ENCODE peak calls at places on chromosomes 4 and X, in nine cellular contexts. One of them, this sample, is unnamed.

GRCh38 chr4:75717332-75717873 is 7.0 kb upstream of the USO1 start:
- DNase-seq in breast epithelium: no peak
- DNase-seq in prostate gland: no peak
- DNase-seq in GM12865: no peak
- DNase-seq in osteocyte: no peak
- DNase-seq in CD4-positive, alpha-beta T cell: no peak
- DNase-seq in fibroblast of lung: no peak
- DNase-seq in choroid plexus epithelial cell: no peak
- DNase-seq in WTC11: no peak
- DNase-seq in this sample: no peak

GRCh38 chr4:47674173-47674572 is 163.7 kb downstream of the CORIN start:
- DNase-seq in osteocyte: no peak
- DNase-seq in prostate gland: no peak
- DNase-seq in WTC11: no peak
- DNase-seq in breast epithelium: no peak
- DNase-seq in fibroblast of lung: no peak
- DNase-seq in choroid plexus epithelial cell: peak
- DNase-seq in CD4-positive, alpha-beta T cell: no peak
- DNase-seq in GM12865: no peak
- DNase-seq in this sample: no peak

GRCh38 chrX:128294198-128294597 is 242.0 kb upstream of the ACTRT1 start:
- DNase-seq in prostate gland: no peak
- DNase-seq in GM12865: no peak
- DNase-seq in fibroblast of lung: no peak
- DNase-seq in choroid plexus epithelial cell: no peak
- DNase-seq in breast epithelium: no peak
- DNase-seq in CD4-positive, alpha-beta T cell: no peak
- DNase-seq in WTC11: no peak
- DNase-seq in osteocyte: no peak
- DNase-seq in this sample: no peak

GRCh38 chr4:123505077-123505456 is 108.5 kb downstream of the SPRY1 start:
- DNase-seq in osteocyte: no peak
- DNase-seq in breast epithelium: no peak
- DNase-seq in GM12865: no peak
- DNase-seq in CD4-positive, alpha-beta T cell: no peak
- DNase-seq in choroid plexus epithelial cell: peak
- DNase-seq in WTC11: no peak
- DNase-seq in prostate gland: no peak
- DNase-seq in fibroblast of lung: peak
- DNase-seq in this sample: no peak

GRCh38 chrX:65644621-65645287 is 22.7 kb upstream of the MSN start:
- DNase-seq in WTC11: no peak
- DNase-seq in GM12865: no peak
- DNase-seq in choroid plexus epithelial cell: peak
- DNase-seq in osteocyte: no peak
- DNase-seq in fibroblast of lung: peak
- DNase-seq in breast epithelium: peak
- DNase-seq in CD4-positive, alpha-beta T cell: no peak
- DNase-seq in prostate gland: peak
- DNase-seq in this sample: peak

GRCh38 chrX:68842781-68843581 is 14.2 kb downstream of the EFNB1 start:
- DNase-seq in prostate gland: no peak
- DNase-seq in GM12865: no peak
- DNase-seq in fibroblast of lung: peak
- DNase-seq in breast epithelium: no peak
- DNase-seq in osteocyte: no peak
- DNase-seq in choroid plexus epithelial cell: peak
- DNase-seq in CD4-positive, alpha-beta T cell: no peak
- DNase-seq in WTC11: no peak
- DNase-seq in this sample: peak

GRCh38 chr4:41661447-41662076 is 87.0 kb downstream of the PHOX2B start:
- DNase-seq in GM12865: peak
- DNase-seq in prostate gland: peak
- DNase-seq in osteocyte: no peak
- DNase-seq in WTC11: peak
- DNase-seq in choroid plexus epithelial cell: peak
- DNase-seq in CD4-positive, alpha-beta T cell: peak
- DNase-seq in breast epithelium: peak
- DNase-seq in fibroblast of lung: peak
- DNase-seq in this sample: peak

GRCh38 chr4:106264331-106264728 is 51.7 kb downstream of the TBCK start:
- DNase-seq in GM12865: no peak
- DNase-seq in prostate gland: no peak
- DNase-seq in CD4-positive, alpha-beta T cell: no peak
- DNase-seq in WTC11: no peak
- DNase-seq in fibroblast of lung: no peak
- DNase-seq in choroid plexus epithelial cell: no peak
- DNase-seq in osteocyte: no peak
- DNase-seq in breast epithelium: no peak
- DNase-seq in this sample: peak

DNA sequence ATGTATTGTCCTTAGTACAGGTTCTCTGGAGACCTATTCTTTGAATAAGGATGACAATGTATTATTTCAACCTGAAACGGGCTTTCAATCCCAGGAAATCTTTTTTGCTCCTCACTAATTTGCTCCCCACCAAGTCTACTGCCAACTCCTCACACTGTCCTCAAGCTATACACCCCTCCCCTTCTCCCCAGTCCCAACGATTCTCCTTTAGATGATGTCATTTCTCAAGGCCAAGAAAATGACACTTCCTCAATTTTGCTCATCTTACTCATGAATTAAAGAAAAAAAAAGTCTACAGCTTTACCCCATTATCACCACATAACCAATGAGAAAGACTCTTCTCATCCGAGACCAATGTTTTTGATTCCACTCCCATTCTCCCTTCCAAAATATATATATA is 20.6 kb downstream of the AP1S2 start:
- DNase-seq in GM12865: no peak
- DNase-seq in CD4-positive, alpha-beta T cell: no peak
- DNase-seq in osteocyte: no peak
- DNase-seq in WTC11: no peak
- DNase-seq in choroid plexus epithelial cell: no peak
- DNase-seq in prostate gland: no peak
- DNase-seq in fibroblast of lung: no peak
- DNase-seq in breast epithelium: no peak
- DNase-seq in this sample: no peak
- TF ChIP-seq CTCF in GM12865: no peak
- TF ChIP-seq CTCF in CD4-positive, alpha-beta T cell: no peak
- TF ChIP-seq CTCF in osteocyte: no peak
- TF ChIP-seq CTCF in WTC11: no peak
- TF ChIP-seq CTCF in choroid plexus epithelial cell: no peak
- TF ChIP-seq CTCF in prostate gland: no peak
- TF ChIP-seq CTCF in fibroblast of lung: no peak
- TF ChIP-seq CTCF in breast epithelium: no peak
- TF ChIP-seq CTCF in this sample: no peak

GRCh38 chrX:134375691-134376090 is 84.3 kb upstream of the HPRT1 start:
- DNase-seq in CD4-positive, alpha-beta T cell: no peak
- DNase-seq in choroid plexus epithelial cell: no peak
- DNase-seq in fibroblast of lung: no peak
- DNase-seq in breast epithelium: no peak
- DNase-seq in osteocyte: no peak
- DNase-seq in WTC11: no peak
- DNase-seq in prostate gland: no peak
- DNase-seq in GM12865: no peak
- DNase-seq in this sample: no peak

GRCh38 chrX:134373736-134374135 is 86.2 kb upstream of the HPRT1 start:
- DNase-seq in breast epithelium: no peak
- DNase-seq in GM12865: no peak
- DNase-seq in osteocyte: no peak
- DNase-seq in prostate gland: no peak
- DNase-seq in CD4-positive, alpha-beta T cell: no peak
- DNase-seq in choroid plexus epithelial cell: no peak
- DNase-seq in fibroblast of lung: no peak
- DNase-seq in WTC11: no peak
- DNase-seq in this sample: peak

GRCh38 chrX:134374294-134374693 is 85.7 kb upstream of the HPRT1 start:
- DNase-seq in osteocyte: no peak
- DNase-seq in CD4-positive, alpha-beta T cell: no peak
- DNase-seq in breast epithelium: no peak
- DNase-seq in GM12865: no peak
- DNase-seq in fibroblast of lung: no peak
- DNase-seq in WTC11: no peak
- DNase-seq in prostate gland: no peak
- DNase-seq in choroid plexus epithelial cell: peak
- DNase-seq in this sample: peak

GRCh38 chrX:134374910-134375309 is 85.1 kb upstream of the HPRT1 start:
- DNase-seq in CD4-positive, alpha-beta T cell: no peak
- DNase-seq in breast epithelium: no peak
- DNase-seq in choroid plexus epithelial cell: peak
- DNase-seq in GM12865: no peak
- DNase-seq in fibroblast of lung: no peak
- DNase-seq in osteocyte: no peak
- DNase-seq in prostate gland: no peak
- DNase-seq in WTC11: no peak
- DNase-seq in this sample: no peak

DNA sequence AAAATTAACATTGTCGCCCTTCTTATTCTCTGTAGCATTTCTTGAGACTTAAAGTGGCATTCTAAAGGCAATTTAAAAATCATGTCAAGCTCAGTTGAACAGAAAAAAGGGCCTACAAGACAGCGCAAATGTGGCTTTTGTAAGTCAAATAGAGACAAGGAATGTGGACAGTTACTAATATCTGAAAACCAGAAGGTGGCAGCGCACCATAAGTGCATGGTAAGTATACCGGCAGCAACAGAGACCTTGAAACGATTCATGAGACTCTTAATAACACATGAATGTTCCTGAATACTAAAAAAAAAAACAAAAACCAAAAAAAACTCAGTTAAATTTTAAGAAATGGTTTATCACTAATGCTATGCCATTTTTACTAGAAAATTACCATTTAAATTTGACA is 82.4 kb upstream of the HPRT1 start:
- DNase-seq in CD4-positive, alpha-beta T cell: no peak
- DNase-seq in choroid plexus epithelial cell: peak
- DNase-seq in GM12865: peak
- DNase-seq in fibroblast of lung: peak
- DNase-seq in prostate gland: peak
- DNase-seq in osteocyte: no peak
- DNase-seq in breast epithelium: no peak
- DNase-seq in WTC11: no peak
- DNase-seq in this sample: peak
- TF ChIP-seq CTCF in CD4-positive, alpha-beta T cell: peak
- TF ChIP-seq CTCF in choroid plexus epithelial cell: peak
- TF ChIP-seq CTCF in GM12865: peak
- TF ChIP-seq CTCF in fibroblast of lung: peak
- TF ChIP-seq CTCF in prostate gland: no peak
- TF ChIP-seq CTCF in osteocyte: peak
- TF ChIP-seq CTCF in breast epithelium: no peak
- TF ChIP-seq CTCF in WTC11: no peak
- TF ChIP-seq CTCF in this sample: peak

GRCh38 chr4:74044676-74045075 is 6.2 kb upstream of the CXCL3 start:
- DNase-seq in osteocyte: no peak
- DNase-seq in WTC11: no peak
- DNase-seq in CD4-positive, alpha-beta T cell: no peak
- DNase-seq in prostate gland: no peak
- DNase-seq in GM12865: no peak
- DNase-seq in breast epithelium: no peak
- DNase-seq in choroid plexus epithelial cell: peak
- DNase-seq in fibroblast of lung: no peak
- DNase-seq in this sample: no peak

GRCh38 chr4:74045772-74046171 is 7.3 kb upstream of the CXCL3 start:
- DNase-seq in CD4-positive, alpha-beta T cell: no peak
- DNase-seq in choroid plexus epithelial cell: no peak
- DNase-seq in WTC11: no peak
- DNase-seq in breast epithelium: no peak
- DNase-seq in prostate gland: no peak
- DNase-seq in osteocyte: no peak
- DNase-seq in fibroblast of lung: no peak
- DNase-seq in GM12865: no peak
- DNase-seq in this sample: no peak

GRCh38 chr4:74041418-74041817 is 2.9 kb upstream of the CXCL3 start:
- DNase-seq in breast epithelium: no peak
- DNase-seq in GM12865: no peak
- DNase-seq in fibroblast of lung: no peak
- DNase-seq in WTC11: no peak
- DNase-seq in osteocyte: no peak
- DNase-seq in choroid plexus epithelial cell: no peak
- DNase-seq in prostate gland: no peak
- DNase-seq in CD4-positive, alpha-beta T cell: no peak
- DNase-seq in this sample: no peak

GRCh38 chr4:74045247-74045646 is 6.8 kb upstream of the CXCL3 start:
- DNase-seq in breast epithelium: no peak
- DNase-seq in choroid plexus epithelial cell: no peak
- DNase-seq in fibroblast of lung: no peak
- DNase-seq in CD4-positive, alpha-beta T cell: no peak
- DNase-seq in WTC11: no peak
- DNase-seq in GM12865: no peak
- DNase-seq in prostate gland: no peak
- DNase-seq in osteocyte: no peak
- DNase-seq in this sample: no peak

GRCh38 chr4:74042681-74043080 is 4.2 kb upstream of the CXCL3 start:
- DNase-seq in osteocyte: no peak
- DNase-seq in GM12865: no peak
- DNase-seq in choroid plexus epithelial cell: no peak
- DNase-seq in WTC11: no peak
- DNase-seq in breast epithelium: no peak
- DNase-seq in prostate gland: no peak
- DNase-seq in fibroblast of lung: no peak
- DNase-seq in CD4-positive, alpha-beta T cell: no peak
- DNase-seq in this sample: no peak
- TF ChIP-seq CTCF in osteocyte: no peak
- TF ChIP-seq CTCF in GM12865: no peak
- TF ChIP-seq CTCF in choroid plexus epithelial cell: no peak
- TF ChIP-seq CTCF in WTC11: no peak
- TF ChIP-seq CTCF in breast epithelium: no peak
- TF ChIP-seq CTCF in prostate gland: no peak
- TF ChIP-seq CTCF in fibroblast of lung: no peak
- TF ChIP-seq CTCF in CD4-positive, alpha-beta T cell: no peak
- TF ChIP-seq CTCF in this sample: no peak

GRCh38 chrX:15814811-15815210 is 24.5 kb downstream of the ZRSR2 start:
- DNase-seq in WTC11: no peak
- DNase-seq in choroid plexus epithelial cell: no peak
- DNase-seq in CD4-positive, alpha-beta T cell: no peak
- DNase-seq in prostate gland: no peak
- DNase-seq in fibroblast of lung: no peak
- DNase-seq in GM12865: no peak
- DNase-seq in breast epithelium: no peak
- DNase-seq in osteocyte: no peak
- DNase-seq in this sample: no peak

GRCh38 chrX:15820106-15821073 is 30.1 kb downstream of the ZRSR2 start:
- DNase-seq in osteocyte: no peak
- DNase-seq in GM12865: no peak
- DNase-seq in CD4-positive, alpha-beta T cell: no peak
- DNase-seq in prostate gland: no peak
- DNase-seq in WTC11: no peak
- DNase-seq in fibroblast of lung: peak
- DNase-seq in choroid plexus epithelial cell: no peak
- DNase-seq in breast epithelium: no peak
- DNase-seq in this sample: no peak

GRCh38 chrX:15815779-15816452 is 25.6 kb downstream of the ZRSR2 start:
- DNase-seq in choroid plexus epithelial cell: peak
- DNase-seq in breast epithelium: no peak
- DNase-seq in WTC11: peak
- DNase-seq in fibroblast of lung: peak
- DNase-seq in prostate gland: no peak
- DNase-seq in GM12865: peak
- DNase-seq in osteocyte: no peak
- DNase-seq in CD4-positive, alpha-beta T cell: no peak
- DNase-seq in this sample: peak

GRCh38 chrX:15816886-15817285 is 26.6 kb downstream of the ZRSR2 start:
- DNase-seq in osteocyte: no peak
- DNase-seq in prostate gland: no peak
- DNase-seq in fibroblast of lung: peak
- DNase-seq in breast epithelium: no peak
- DNase-seq in choroid plexus epithelial cell: no peak
- DNase-seq in WTC11: no peak
- DNase-seq in GM12865: peak
- DNase-seq in CD4-positive, alpha-beta T cell: no peak
- DNase-seq in this sample: no peak

DNA sequence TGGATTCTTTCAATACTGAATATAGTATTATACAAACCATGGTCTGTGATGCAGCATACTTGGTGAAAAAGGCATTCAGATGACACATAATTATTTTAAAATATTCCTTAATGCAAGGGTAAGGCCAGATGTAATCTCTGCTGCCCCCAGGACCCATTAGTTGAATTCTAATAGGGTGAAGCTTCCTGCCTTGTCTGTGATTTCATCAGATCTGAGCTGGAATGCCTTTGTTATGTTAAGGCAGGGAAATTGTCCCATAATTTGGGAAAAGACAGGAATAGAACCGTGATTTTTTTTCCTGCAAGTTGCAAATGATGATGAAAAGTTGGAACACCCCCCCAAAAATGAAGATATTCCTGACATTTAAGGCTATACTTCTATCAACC is 26.2 kb downstream of the ZRSR2 start:
- DNase-seq in choroid plexus epithelial cell: no peak
- DNase-seq in breast epithelium: no peak
- DNase-seq in fibroblast of lung: peak
- DNase-seq in GM12865: no peak
- DNase-seq in WTC11: no peak
- DNase-seq in CD4-positive, alpha-beta T cell: no peak
- DNase-seq in prostate gland: no peak
- DNase-seq in osteocyte: no peak
- DNase-seq in this sample: no peak
- TF ChIP-seq CTCF in choroid plexus epithelial cell: no peak
- TF ChIP-seq CTCF in breast epithelium: no peak
- TF ChIP-seq CTCF in fibroblast of lung: no peak
- TF ChIP-seq CTCF in GM12865: no peak
- TF ChIP-seq CTCF in WTC11: no peak
- TF ChIP-seq CTCF in CD4-positive, alpha-beta T cell: no peak
- TF ChIP-seq CTCF in prostate gland: no peak
- TF ChIP-seq CTCF in osteocyte: no peak
- TF ChIP-seq CTCF in this sample: no peak